ENCODE peak calls at places on chromosomes 13 and 19, in five cellular contexts. One of them, this sample, is unnamed.

GRCh38 chr19:13742756-13743155 is 21.6 kb upstream of the MRI1 start:
- DNase-seq in NCI-H345: no peak
- DNase-seq in T-cell: no peak
- DNase-seq in activated naive CD4-positive, alpha-beta T cell: no peak
- DNase-seq in naive thymus-derived CD8-positive, alpha-beta T cell: no peak
- DNase-seq in this sample: no peak

GRCh38 chr19:3073931-3074595 is 11.8 kb upstream of the TLE5 start:
- DNase-seq in naive thymus-derived CD8-positive, alpha-beta T cell: no peak
- DNase-seq in NCI-H345: no peak
- DNase-seq in T-cell: no peak
- DNase-seq in activated naive CD4-positive, alpha-beta T cell: no peak
- DNase-seq in this sample: no peak

GRCh38 chr13:111373486-111373885 is 53.0 kb downstream of the TEX29 start:
- DNase-seq in activated naive CD4-positive, alpha-beta T cell: no peak
- DNase-seq in T-cell: no peak
- DNase-seq in naive thymus-derived CD8-positive, alpha-beta T cell: no peak
- DNase-seq in NCI-H345: no peak
- DNase-seq in this sample: no peak

GRCh38 chr13:87535911-87536310 is 135.3 kb upstream of the SLITRK5 start:
- DNase-seq in naive thymus-derived CD8-positive, alpha-beta T cell: no peak
- DNase-seq in T-cell: no peak
- DNase-seq in NCI-H345: no peak
- DNase-seq in activated naive CD4-positive, alpha-beta T cell: no peak
- DNase-seq in this sample: no peak

GRCh38 chr19:46979770-46980105 is 39.9 kb upstream of the NPAS1 start:
- DNase-seq in T-cell: no peak
- DNase-seq in NCI-H345: no peak
- DNase-seq in naive thymus-derived CD8-positive, alpha-beta T cell: no peak
- DNase-seq in activated naive CD4-positive, alpha-beta T cell: no peak
- DNase-seq in this sample: no peak

GRCh38 chr19:1061987-1062386 is 5.0 kb upstream of the ARHGAP45 start:
- DNase-seq in naive thymus-derived CD8-positive, alpha-beta T cell: no peak
- DNase-seq in activated naive CD4-positive, alpha-beta T cell: no peak
- DNase-seq in T-cell: no peak
- DNase-seq in NCI-H345: no peak
- DNase-seq in this sample: no peak

GRCh38 chr13:24502567-24503375 is 9.8 kb downstream of the PARP4 start:
- DNase-seq in T-cell: no peak
- DNase-seq in activated naive CD4-positive, alpha-beta T cell: no peak
- DNase-seq in NCI-H345: peak; percentile 7
- DNase-seq in naive thymus-derived CD8-positive, alpha-beta T cell: no peak
- DNase-seq in this sample: no peak

GRCh38 chr13:72284791-72285190 is 417.8 kb upstream of the DACH1 start:
- DNase-seq in NCI-H345: no peak
- DNase-seq in naive thymus-derived CD8-positive, alpha-beta T cell: no peak
- DNase-seq in T-cell: no peak
- DNase-seq in activated naive CD4-positive, alpha-beta T cell: no peak
- DNase-seq in this sample: no peak

GRCh38 chr13:50901701-50902100 is 7.9 kb upstream of the RNASEH2B start:
- DNase-seq in NCI-H345: no peak
- DNase-seq in T-cell: no peak
- DNase-seq in naive thymus-derived CD8-positive, alpha-beta T cell: no peak
- DNase-seq in activated naive CD4-positive, alpha-beta T cell: no peak
- DNase-seq in this sample: no peak

GRCh38 chr19:8638078-8638619 is 7.7 kb downstream of the NFILZ start:
- DNase-seq in NCI-H345: no peak
- DNase-seq in naive thymus-derived CD8-positive, alpha-beta T cell: peak; percentile 37
- DNase-seq in T-cell: no peak
- DNase-seq in activated naive CD4-positive, alpha-beta T cell: no peak
- DNase-seq in this sample: no peak

GRCh38 chr19:13492128-13492527 is 14.2 kb downstream of the CACNA1A start:
- DNase-seq in activated naive CD4-positive, alpha-beta T cell: no peak
- DNase-seq in naive thymus-derived CD8-positive, alpha-beta T cell: no peak
- DNase-seq in T-cell: no peak
- DNase-seq in NCI-H345: no peak
- DNase-seq in this sample: no peak

GRCh38 chr19:17184381-17184841 is 30.7 kb upstream of the USE1 start:
- DNase-seq in activated naive CD4-positive, alpha-beta T cell: no peak
- DNase-seq in T-cell: peak; percentile 46
- DNase-seq in naive thymus-derived CD8-positive, alpha-beta T cell: peak; percentile 62
- DNase-seq in NCI-H345: no peak
- DNase-seq in this sample: peak; percentile 83

GRCh38 chr13:28531195-28531955 is 36.4 kb upstream of the FLT1 start:
- DNase-seq in NCI-H345: peak; percentile 32
- DNase-seq in T-cell: no peak
- DNase-seq in activated naive CD4-positive, alpha-beta T cell: no peak
- DNase-seq in naive thymus-derived CD8-positive, alpha-beta T cell: no peak
- DNase-seq in this sample: no peak

GRCh38 chr13:36096411-36097184 is 34.6 kb downstream of the DCLK1 start:
- DNase-seq in NCI-H345: no peak
- DNase-seq in naive thymus-derived CD8-positive, alpha-beta T cell: no peak
- DNase-seq in activated naive CD4-positive, alpha-beta T cell: no peak
- DNase-seq in T-cell: no peak
- DNase-seq in this sample: no peak

GRCh38 chr19:1063030-1063908 is 3.7 kb upstream of the ARHGAP45 start:
- DNase-seq in naive thymus-derived CD8-positive, alpha-beta T cell: peak; percentile 56
- DNase-seq in NCI-H345: no peak
- DNase-seq in activated naive CD4-positive, alpha-beta T cell: peak; percentile 35
- DNase-seq in T-cell: peak; percentile 76
- DNase-seq in this sample: peak; percentile 72

GRCh38 chr19:9729162-9729561 is 39.4 kb downstream of the ZNF846 start:
- DNase-seq in naive thymus-derived CD8-positive, alpha-beta T cell: no peak
- DNase-seq in activated naive CD4-positive, alpha-beta T cell: no peak
- DNase-seq in T-cell: no peak
- DNase-seq in NCI-H345: no peak
- DNase-seq in this sample: no peak

GRCh38 chr19:47267350-47267759 is 7.3 kb upstream of the INAFM1 start:
- DNase-seq in naive thymus-derived CD8-positive, alpha-beta T cell: no peak
- DNase-seq in activated naive CD4-positive, alpha-beta T cell: no peak
- DNase-seq in NCI-H345: no peak
- DNase-seq in T-cell: no peak
- DNase-seq in this sample: no peak

GRCh38 chr13:51246411-51247298 is 24.5 kb downstream of the FAM124A start:
- DNase-seq in T-cell: no peak
- DNase-seq in NCI-H345: peak; percentile 73
- DNase-seq in naive thymus-derived CD8-positive, alpha-beta T cell: no peak
- DNase-seq in activated naive CD4-positive, alpha-beta T cell: no peak
- DNase-seq in this sample: no peak

GRCh38 chr19:8485561-8486371 is 16.7 kb downstream of the PRAM1 start:
- DNase-seq in T-cell: no peak
- DNase-seq in activated naive CD4-positive, alpha-beta T cell: no peak
- DNase-seq in naive thymus-derived CD8-positive, alpha-beta T cell: no peak
- DNase-seq in NCI-H345: no peak
- DNase-seq in this sample: no peak

GRCh38 chr19:49210108-49210900 is 52.7 kb downstream of the TRPM4 start:
- DNase-seq in naive thymus-derived CD8-positive, alpha-beta T cell: peak; percentile 31
- DNase-seq in T-cell: peak; percentile 7
- DNase-seq in activated naive CD4-positive, alpha-beta T cell: no peak
- DNase-seq in NCI-H345: no peak
- DNase-seq in this sample: peak; percentile 33

GRCh38 chr13:24271611-24272451 is 37.5 kb upstream of the C1QTNF9 start:
- DNase-seq in activated naive CD4-positive, alpha-beta T cell: no peak
- DNase-seq in naive thymus-derived CD8-positive, alpha-beta T cell: peak; percentile 90
- DNase-seq in NCI-H345: no peak
- DNase-seq in T-cell: peak; percentile 61
- DNase-seq in this sample: peak; percentile 84

GRCh38 chr13:24341439-24341838 is 32.1 kb downstream of the C1QTNF9 start:
- DNase-seq in T-cell: no peak
- DNase-seq in NCI-H345: peak; percentile 53
- DNase-seq in naive thymus-derived CD8-positive, alpha-beta T cell: no peak
- DNase-seq in activated naive CD4-positive, alpha-beta T cell: no peak
- DNase-seq in this sample: no peak

GRCh38 chr19:19106061-19106551 is 32.2 kb downstream of the TMEM161A start:
- DNase-seq in T-cell: no peak
- DNase-seq in NCI-H345: no peak
- DNase-seq in naive thymus-derived CD8-positive, alpha-beta T cell: no peak
- DNase-seq in activated naive CD4-positive, alpha-beta T cell: no peak
- DNase-seq in this sample: no peak

GRCh38 chr19:2603320-2603719 is 99.2 kb downstream of the GNG7 start:
- DNase-seq in naive thymus-derived CD8-positive, alpha-beta T cell: no peak
- DNase-seq in T-cell: no peak
- DNase-seq in NCI-H345: no peak
- DNase-seq in activated naive CD4-positive, alpha-beta T cell: no peak
- DNase-seq in this sample: no peak

GRCh38 chr19:9323557-9323918 is 441 bp upstream of the ZNF559 start:
- DNase-seq in T-cell: no peak
- DNase-seq in NCI-H345: peak; percentile 85
- DNase-seq in activated naive CD4-positive, alpha-beta T cell: no peak
- DNase-seq in naive thymus-derived CD8-positive, alpha-beta T cell: no peak
- DNase-seq in this sample: peak; percentile 79

GRCh38 chr13:79070343-79070974 is 335.6 kb downstream of the RBM26 start:
- DNase-seq in naive thymus-derived CD8-positive, alpha-beta T cell: no peak
- DNase-seq in activated naive CD4-positive, alpha-beta T cell: no peak
- DNase-seq in NCI-H345: no peak
- DNase-seq in T-cell: no peak
- DNase-seq in this sample: no peak

GRCh38 chr13:93635687-93636086 is 409.1 kb downstream of the GPC6 start:
- DNase-seq in NCI-H345: no peak
- DNase-seq in activated naive CD4-positive, alpha-beta T cell: no peak
- DNase-seq in T-cell: no peak
- DNase-seq in naive thymus-derived CD8-positive, alpha-beta T cell: no peak
- DNase-seq in this sample: no peak

GRCh38 chr13:24286624-24287023 is 22.8 kb upstream of the C1QTNF9 start:
- DNase-seq in NCI-H345: no peak
- DNase-seq in T-cell: no peak
- DNase-seq in naive thymus-derived CD8-positive, alpha-beta T cell: no peak
- DNase-seq in activated naive CD4-positive, alpha-beta T cell: no peak
- DNase-seq in this sample: no peak

GRCh38 chr13:70708744-70709143 is 600.5 kb upstream of the KLHL1 start:
- DNase-seq in NCI-H345: no peak
- DNase-seq in naive thymus-derived CD8-positive, alpha-beta T cell: no peak
- DNase-seq in activated naive CD4-positive, alpha-beta T cell: no peak
- DNase-seq in T-cell: no peak
- DNase-seq in this sample: no peak

GRCh38 chr13:65677906-65678305 is 1552.2 kb downstream of the PCDH9 start:
- DNase-seq in naive thymus-derived CD8-positive, alpha-beta T cell: no peak
- DNase-seq in T-cell: no peak
- DNase-seq in NCI-H345: no peak
- DNase-seq in activated naive CD4-positive, alpha-beta T cell: no peak
- DNase-seq in this sample: no peak

GRCh38 chr19:8609210-8610040 is 1.1 kb downstream of the ADAMTS10 start:
- DNase-seq in NCI-H345: no peak
- DNase-seq in T-cell: no peak
- DNase-seq in activated naive CD4-positive, alpha-beta T cell: no peak
- DNase-seq in naive thymus-derived CD8-positive, alpha-beta T cell: peak; percentile 25
- DNase-seq in this sample: peak; percentile 71

GRCh38 chr19:35507561-35507960 is 5.9 kb downstream of the DMKN start:
- DNase-seq in activated naive CD4-positive, alpha-beta T cell: no peak
- DNase-seq in naive thymus-derived CD8-positive, alpha-beta T cell: no peak
- DNase-seq in T-cell: no peak
- DNase-seq in NCI-H345: no peak
- DNase-seq in this sample: no peak

GRCh38 chr13:40149611-40150283 is 494.3 kb downstream of the COG6 start:
- DNase-seq in NCI-H345: no peak
- DNase-seq in naive thymus-derived CD8-positive, alpha-beta T cell: no peak
- DNase-seq in T-cell: no peak
- DNase-seq in activated naive CD4-positive, alpha-beta T cell: no peak
- DNase-seq in this sample: no peak

GRCh38 chr13:33172400-33172799 is 113.2 kb downstream of the STARD13 start:
- DNase-seq in T-cell: no peak
- DNase-seq in naive thymus-derived CD8-positive, alpha-beta T cell: no peak
- DNase-seq in activated naive CD4-positive, alpha-beta T cell: no peak
- DNase-seq in NCI-H345: no peak
- DNase-seq in this sample: no peak